ENCODE peak calls at places on chromosomes 12 and 14, in four cellular contexts. G, R, P and B are unnamed samples.

GRCh38 chr12:110100315-110100970 is 23.7 kb upstream of the IFT81 start:
- DNase-seq in G (peak), R (peak), P (peak), B (peak)

GRCh38 chr14:91284146-91284790 is 39.8 kb upstream of the GPR68 start:
- DNase-seq in G (peak), R (peak), P (peak), B (no peak)

GRCh38 chr12:89153341-89153740 is 199.0 kb downstream of the DUSP6 start:
- DNase-seq in G (peak), R (no peak), P (no peak), B (no peak)

GRCh38 chr12:24048446-24048845 is 99.0 kb upstream of the SOX5 start:
- DNase-seq in G (no peak), R (no peak), P (no peak), B (no peak)

GRCh38 chr14:60722836-60723217 is 1.3 kb downstream of the SIX4 start:
- DNase-seq in G (peak), R (peak), P (no peak), B (no peak)

GRCh38 chr12:12441891-12442461 is 85.1 kb downstream of the BORCS5 start:
- DNase-seq in G (peak), R (peak), P (peak), B (no peak)

GRCh38 chr14:62162998-62163589 is 400.9 kb downstream of the SNAPC1 start:
- DNase-seq in G (peak), R (peak), P (peak), B (no peak)

GRCh38 chr12:4052691-4053090 is 179.5 kb upstream of the PARP11 start:
- DNase-seq in G (no peak), R (no peak), P (no peak), B (no peak)

GRCh38 chr14:73723799-73724621 is 9.8 kb upstream of the PNMA1 start:
- DNase-seq in G (peak), R (peak), P (peak), B (peak)